ENCODE peak calls at places on chromosomes 16 and 17, in five cellular contexts. O is K562, N is GM12878, G is SK-N-SH, S is HCT116. F is an unnamed sample.

GRCh38 chr17:46764335-46764708 is 54.2 kb downstream of the WNT3 start:
- DNase-seq in G (no peak), S (no peak), N (no peak), O (no peak), F (no peak)

GRCh38 chr17:70127221-70127873 is 42.0 kb upstream of the KCNJ2 start:
- DNase-seq in G (no peak), N (no peak), S (no peak), O (no peak), F (no peak)

GRCh38 chr17:9937164-9937835 is 32.2 kb upstream of the RCVRN start:
- DNase-seq in G (no peak), S (no peak), O (no peak), N (no peak), F (no peak)

GRCh38 chr17:51144266-51145022 is 8.9 kb upstream of the NME1 start:
- DNase-seq in G (no peak), N (no peak), O (no peak), S (no peak), F (no peak)

GRCh38 chr17:69567130-69567529 is 152.6 kb downstream of the MAP2K6 start:
- DNase-seq in O (no peak), N (no peak), S (no peak), G (no peak), F (peak; percentile 12)

GRCh38 chr17:69608808-69609494 is 194.5 kb downstream of the MAP2K6 start:
- DNase-seq in N (no peak), O (no peak), S (no peak), G (no peak), F (no peak)

GRCh38 chr16:19963306-19963705 is 78.7 kb upstream of the GPRC5B start:
- DNase-seq in S (no peak), N (no peak), G (no peak), O (no peak), F (no peak)

GRCh38 chr17:13626703-13627102 is 25.0 kb upstream of the HS3ST3A1 start:
- DNase-seq in G (no peak), O (peak; percentile 8), S (peak; percentile 3), N (no peak), F (no peak)

GRCh38 chr17:77674358-77674757 is 284.1 kb upstream of the TNRC6C start:
- DNase-seq in N (no peak), S (no peak), O (no peak), G (peak; percentile 4), F (no peak)

GRCh38 chr17:76080207-76080933 is 1.4 kb downstream of the ZACN start:
- DNase-seq in G (peak; percentile 72), O (no peak), S (no peak), N (no peak), F (no peak)

GRCh38 chr17:53792451-53792850 is 30.3 kb upstream of the KIF2B start:
- DNase-seq in G (no peak), S (no peak), N (no peak), O (no peak), F (no peak)

GRCh38 chr17:28427372-28427771 is 21.4 kb upstream of the SLC46A1 start:
- DNase-seq in G (no peak), O (no peak), S (no peak), N (no peak), F (no peak)

GRCh38 chr16:30485818-30486436 is 13.4 kb downstream of the ITGAL start:
- DNase-seq in N (no peak), O (no peak), S (no peak), G (no peak), F (no peak)

GRCh38 chr17:76670708-76671122 is 27.2 kb upstream of the ST6GALNAC1 start:
- DNase-seq in S (no peak), N (no peak), O (no peak), G (no peak), F (no peak)

GRCh38 chr16:27240948-27241531 is 27.5 kb downstream of the NSMCE1 start:
- DNase-seq in S (no peak), N (no peak), O (no peak), G (no peak), F (no peak)

GRCh38 chr16:75380870-75381269 is 52.4 kb downstream of the CFDP1 start:
- DNase-seq in O (no peak), S (no peak), G (no peak), N (no peak), F (no peak)
- TF ChIP-seq JUND in O (no peak), S (no peak), G (no peak), N (no peak), F (no peak)

DNA sequence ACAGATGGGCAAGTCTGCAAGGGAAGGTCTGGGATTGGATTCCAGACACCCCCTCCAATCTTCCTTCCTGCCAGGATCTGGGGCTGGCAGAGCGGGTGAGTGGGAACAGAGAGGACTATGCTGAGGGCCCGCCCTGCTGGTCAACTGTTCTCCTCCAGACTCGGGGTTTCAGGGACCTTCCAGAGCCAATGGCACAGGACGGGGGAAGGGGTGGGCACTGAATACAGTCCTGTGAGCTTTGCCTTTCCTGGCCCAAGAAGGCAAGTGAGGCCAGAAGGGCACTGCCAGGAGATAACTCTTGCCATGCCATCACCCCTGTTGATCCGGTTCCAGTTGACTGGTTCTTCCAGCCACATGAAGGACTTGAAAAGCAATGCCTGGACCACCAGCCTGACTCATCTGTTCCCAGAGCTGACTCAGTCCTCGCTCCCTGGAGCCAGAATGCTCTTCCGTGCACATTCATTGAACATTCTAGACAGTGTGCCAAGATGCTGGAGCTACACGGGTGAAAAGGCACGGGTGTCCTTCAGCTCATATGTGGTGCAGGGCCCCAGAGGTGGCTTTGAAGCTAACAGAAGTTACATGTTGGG is 538 bp upstream of the MEFV start:
- DNase-seq in G (no peak), S (no peak), O (no peak), N (no peak), F (no peak)
- TF ChIP-seq JUND in G (no peak), S (peak; percentile 16), O (no peak), N (no peak), F (no peak)

DNA sequence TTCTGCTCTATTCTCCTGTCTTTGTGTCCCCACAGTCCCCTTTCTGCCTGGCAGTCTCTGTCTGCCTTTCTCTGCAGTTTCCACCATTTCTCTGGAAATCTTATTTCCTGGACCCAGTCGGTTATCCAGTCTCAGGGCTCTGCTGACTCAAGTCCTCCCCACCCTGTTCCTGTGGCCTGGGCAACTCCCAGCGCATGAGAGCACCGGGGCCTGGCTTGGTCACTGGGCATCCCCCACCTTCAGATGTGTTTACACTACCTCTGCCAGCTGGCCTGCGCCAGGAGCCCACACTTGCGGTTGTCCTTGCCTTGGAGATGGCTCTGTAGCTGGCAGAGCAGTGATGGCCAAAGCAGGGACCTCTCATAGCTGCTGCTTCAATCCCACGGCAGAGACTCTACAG is 17.2 kb downstream of the GUCY2D start:
- DNase-seq in S (no peak), N (no peak), O (no peak), G (no peak), F (no peak)
- TF ChIP-seq JUND in S (no peak), N (no peak), O (no peak), G (no peak), F (no peak)

DNA sequence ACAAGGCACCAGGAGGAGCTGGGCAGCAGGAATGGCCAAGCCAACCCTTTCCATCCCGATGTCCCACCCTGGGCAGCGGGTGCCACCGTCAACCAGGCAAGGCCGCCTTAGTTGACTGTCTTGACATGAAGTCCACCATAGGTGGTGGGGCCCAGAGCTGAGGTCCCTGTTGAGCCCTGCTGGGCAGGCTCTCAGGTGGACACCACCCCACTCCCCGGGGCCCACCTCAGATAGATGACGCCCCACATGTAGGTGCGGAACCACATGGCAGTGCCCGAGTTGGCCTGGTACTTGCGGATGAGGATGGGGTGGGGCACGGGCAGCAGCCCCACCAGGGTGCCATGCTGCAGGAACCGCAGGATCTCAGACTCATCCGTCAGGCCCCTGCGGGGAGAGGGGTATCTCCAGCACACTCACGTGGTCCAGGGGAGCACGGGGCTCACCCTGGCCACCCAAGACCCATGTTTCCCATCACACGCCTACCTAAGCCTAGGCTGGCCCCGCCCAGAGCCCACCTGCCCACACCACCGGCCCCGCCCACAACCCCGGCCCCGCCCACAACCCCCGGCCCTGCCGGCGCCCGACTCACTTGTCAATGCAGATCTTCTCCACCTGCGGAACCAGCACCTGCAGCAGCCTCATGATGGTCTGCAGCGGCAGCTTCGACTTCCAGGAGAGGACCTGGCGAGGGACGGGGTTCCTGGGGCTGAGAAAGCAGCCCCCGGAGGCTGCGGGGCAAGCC is 16.2 kb downstream of the OTOP3 start:
- DNase-seq in S (no peak), N (no peak), O (peak; percentile 38), G (no peak), F (no peak)
- TF ChIP-seq JUND in S (no peak), N (no peak), O (no peak), G (no peak), F (no peak)

GRCh38 chr17:79607941-79608728 is 2.7 kb downstream of the RBFOX3 start:
- DNase-seq in N (no peak), G (peak; percentile 58), O (peak; percentile 71), S (peak; percentile 12), F (peak; percentile 83)
- TF ChIP-seq JUND in N (no peak), G (no peak), O (no peak), S (no peak), F (no peak)

DNA sequence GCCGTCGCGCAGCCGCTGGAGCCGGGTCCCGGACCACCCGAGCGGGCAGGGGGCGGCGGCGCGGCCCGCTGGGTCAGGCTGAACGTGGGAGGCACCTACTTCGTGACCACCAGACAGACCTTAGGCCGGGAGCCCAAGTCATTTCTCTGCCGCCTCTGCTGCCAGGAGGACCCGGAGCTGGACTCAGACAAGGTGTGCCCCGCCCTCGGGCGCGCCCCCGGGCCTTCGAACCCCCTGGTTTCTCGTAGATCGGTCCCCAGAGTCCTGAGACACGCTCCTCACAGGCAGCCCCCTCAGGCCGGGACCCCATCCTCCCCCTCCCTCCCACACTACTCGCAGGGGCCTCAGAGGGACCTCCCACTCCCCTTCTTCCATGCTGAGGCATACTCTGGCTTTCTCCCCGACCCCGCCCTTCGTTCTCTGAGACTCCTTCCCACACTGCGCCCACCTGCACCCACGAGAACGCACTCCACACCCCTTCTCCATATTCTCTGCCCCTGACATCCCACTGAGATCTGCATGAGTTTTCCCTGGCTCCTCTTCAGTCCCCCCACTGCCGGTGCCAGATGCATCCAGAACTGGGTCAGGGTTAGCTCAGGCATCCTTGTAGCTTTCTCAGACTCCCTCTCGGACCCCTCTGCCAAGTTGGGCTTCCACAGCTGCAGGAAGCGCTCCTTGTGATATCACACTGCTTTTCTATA is 523 bp downstream of the KCTD2 start:
- DNase-seq in O (peak; percentile 67), G (no peak), N (no peak), S (no peak), F (no peak)
- TF ChIP-seq JUND in O (no peak), G (no peak), N (no peak), S (no peak), F (no peak)

DNA sequence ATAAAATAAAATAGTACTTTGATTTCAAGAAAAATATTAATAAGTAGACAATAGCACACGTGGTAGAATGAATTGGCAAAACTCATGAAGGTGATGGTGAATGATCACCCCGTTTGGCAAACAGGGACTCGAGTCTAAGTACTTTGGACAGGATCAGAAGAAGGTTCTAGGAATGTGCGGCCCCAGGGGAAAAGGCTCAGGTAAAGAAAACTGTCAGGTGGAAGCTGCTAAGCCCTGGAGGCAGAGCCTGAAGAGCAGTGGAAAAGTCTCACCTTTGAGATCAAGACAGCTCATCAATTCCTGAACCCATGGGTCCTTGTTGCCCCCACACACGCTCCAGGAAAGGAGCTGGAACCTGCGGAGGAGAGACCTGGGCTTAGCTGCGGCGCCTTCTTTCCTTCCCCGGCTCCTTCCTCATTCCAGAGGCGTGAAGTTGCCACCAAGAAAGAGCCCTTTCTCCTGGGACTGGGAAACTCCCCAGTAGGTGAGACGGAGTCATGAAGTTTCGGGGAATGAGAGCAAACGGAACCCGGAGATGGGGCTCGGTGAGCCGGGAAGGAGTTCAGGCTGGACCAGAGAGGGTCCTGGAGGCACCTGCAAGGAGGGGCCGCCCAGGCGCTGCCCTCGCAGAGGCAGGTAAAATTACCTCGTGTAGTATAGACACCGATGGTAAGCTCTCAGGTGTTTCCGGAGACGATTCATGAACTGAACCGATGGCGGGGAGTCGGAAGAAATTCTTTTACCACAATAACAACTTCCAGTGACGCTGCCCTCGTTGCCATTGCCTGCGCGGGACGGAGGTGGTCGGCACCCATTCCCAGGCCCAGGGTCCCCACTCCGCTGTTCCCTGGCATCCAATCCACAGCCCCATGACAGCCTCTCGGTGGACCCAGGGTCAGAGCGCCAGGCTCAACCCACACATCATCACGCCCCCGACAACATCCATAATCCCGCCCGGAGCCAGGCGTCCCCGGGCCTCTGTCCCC is 1.2 kb upstream of the ZMYND15 start:
- DNase-seq in O (no peak), N (no peak), S (no peak), G (no peak), F (peak; percentile 65)
- TF ChIP-seq JUND in O (no peak), N (no peak), S (no peak), G (no peak), F (no peak)

F was measured in T47D.